ENCODE peak calls at places on chromosomes 3 and 15, in seven cellular contexts. I is HepG2; F is fibroblast of the aortic adventitia; S is thoracic aorta; O is HCEC 1CT; N is Calu3; M is activated CD4-positive, alpha-beta T cell treated with anti-CD3 and anti-CD28 coated beads, Interleukin-2, amount 50 U/mL, for 24 hours. Y is an unnamed sample.

GRCh38 chr15:75339531-75340240 is 3.8 kb downstream of the COMMD4 start:
- DNase-seq in I (no peak), F (no peak), S (no peak), O (no peak), N (no peak), M (no peak), Y (no peak)

GRCh38 chr3:25156526-25157075 is 271.5 kb upstream of the RARB start:
- DNase-seq in I (no peak), F (peak), S (peak), O (no peak), N (peak), M (no peak), Y (no peak)

GRCh38 chr3:169661567-169662214 is 1.8 kb downstream of the MECOM start:
- DNase-seq in I (no peak), F (peak), S (no peak), O (peak), N (peak), M (no peak), Y (peak)

GRCh38 chr15:95557226-95558046 is 773.1 kb upstream of the NR2F2 start:
- DNase-seq in I (peak), F (peak), S (no peak), O (peak), N (peak), M (no peak), Y (no peak)

GRCh38 chr15:83843511-83843910 is 189.6 kb downstream of the ADAMTSL3 start:
- DNase-seq in I (no peak), F (peak), S (no peak), O (peak), N (no peak), M (no peak), Y (no peak)

GRCh38 chr3:6719999-6720398 is 140.9 kb upstream of the GRM7 start:
- DNase-seq in I (no peak), F (no peak), S (no peak), O (no peak), N (no peak), M (no peak), Y (no peak)

GRCh38 chr3:8780279-8780678 is 10.9 kb upstream of the OXTR start:
- DNase-seq in I (no peak), F (no peak), S (no peak), O (no peak), N (no peak), M (no peak), Y (no peak)

GRCh38 chr3:63625161-63625560 is 27.3 kb upstream of the SNTN start:
- DNase-seq in I (no peak), F (peak), S (no peak), O (peak), N (peak), M (no peak), Y (no peak)

GRCh38 chr15:45084163-45084562 is 29.8 kb downstream of the DUOX2 start:
- DNase-seq in I (peak), F (no peak), S (no peak), O (no peak), N (no peak), M (no peak), Y (no peak)

GRCh38 chr3:146177072-146177936 is 16.3 kb upstream of the PLOD2 start:
- DNase-seq in I (no peak), F (no peak), S (no peak), O (peak), N (no peak), M (no peak), Y (no peak)

GRCh38 chr15:89666858-89667705 is 11.8 kb upstream of the KIF7 start:
- DNase-seq in I (no peak), F (no peak), S (no peak), O (no peak), N (no peak), M (no peak), Y (peak)

Y was measured in lower leg skin.